ENCODE peak calls at places on chromosome 15, in six cellular contexts. V is fibroblast of gingiva, N is HFF-Myc, C is mesothelial cell of epicardium, T is fibroblast of mammary gland, W is left ventricle myocardium inferior. G is an unnamed sample.

GRCh38 chr15:84598250-84598649 is 2.6 kb upstream of the ZSCAN2 start:
- DNase-seq in W (no peak), N (no peak), T (peak), C (no peak), V (no peak), G (no peak)

GRCh38 chr15:57500979-57501576 is 90.6 kb upstream of the MYZAP start:
- DNase-seq in N (no peak), V (no peak), T (peak), W (no peak), C (no peak), G (no peak)

GRCh38 chr15:89845305-89845893 is 30.7 kb upstream of the ANPEP start:
- DNase-seq in C (no peak), W (no peak), N (peak), T (peak), V (peak), G (no peak)

GRCh38 chr15:36484038-36484778 is 95.2 kb upstream of the CDIN1 start:
- DNase-seq in T (peak), C (no peak), V (no peak), W (no peak), N (no peak), G (no peak)

GRCh38 chr15:68480296-68480695 is 48.3 kb upstream of the ITGA11 start:
- DNase-seq in W (no peak), C (no peak), T (no peak), V (no peak), N (no peak), G (no peak)

GRCh38 chr15:63595688-63596087 is 1.5 kb upstream of the FBXL22 start:
- DNase-seq in W (no peak), N (no peak), C (no peak), T (no peak), V (no peak), G (no peak)

GRCh38 chr15:85828026-85828597 is 33.4 kb upstream of the KLHL25 start:
- DNase-seq in V (no peak), W (no peak), C (no peak), N (no peak), T (no peak), G (no peak)

GRCh38 chr15:63121382-63122001 is at the start of gene LACTB:
- DNase-seq in W (peak), N (peak), V (peak), C (peak), T (peak), G (peak)

GRCh38 chr15:63043391-63044076 is 987 bp downstream of the TPM1 start:
- DNase-seq in V (no peak), W (peak), T (no peak), C (no peak), N (no peak), G (peak)

G was measured in stimulated activated naive CD8-positive, alpha-beta T cell treated with anti-CD3 and anti-CD28 coated beads, Interleukin-15, Interleukin-2, amounts not matched to agents 100 U/mL and 50 U/mL, for 24 hours.